ENCODE peak calls at places on chromosomes 6 and 20, in ten cellular contexts. M is GM23338, P is SK-N-SH, W is GM12892, Q is GM12891, D is K562, X is esophagus muscularis mucosa, Z is GM12878, J is prostate gland, R is endothelial cell of umbilical vein. S is an unnamed sample.

GRCh38 chr6:136582702-136583471 is 32.7 kb upstream of the MAP7 start:
- DNase-seq in M (peak), P (peak), W (no peak), Q (no peak), D (peak), X (no peak), Z (no peak), J (no peak), R (peak), S (no peak)

GRCh38 chr20:6651016-6651415 is 116.5 kb upstream of the BMP2 start:
- DNase-seq in M (no peak), P (no peak), W (no peak), Q (no peak), D (no peak), X (no peak), Z (no peak), J (no peak), R (no peak), S (peak)

GRCh38 chr6:56241106-56241812 is 6.1 kb downstream of the COL21A1 start:
- DNase-seq in M (no peak), P (no peak), W (no peak), Q (no peak), D (no peak), X (no peak), Z (no peak), J (no peak), R (no peak), S (no peak)

GRCh38 chr20:48819813-48820648 is 7.8 kb downstream of the PREX1 start:
- DNase-seq in M (peak), P (no peak), W (no peak), Q (no peak), D (no peak), X (no peak), Z (no peak), J (no peak), R (no peak), S (no peak)

GRCh38 chr6:32886674-32887383 is 32.8 kb downstream of the PSMB9 start:
- DNase-seq in M (no peak), P (no peak), W (no peak), Q (no peak), D (no peak), X (no peak), Z (no peak), J (no peak), R (peak), S (no peak)

GRCh38 chr6:87473419-87473903 is 687 bp downstream of the SLC35A1 start:
- DNase-seq in M (no peak), P (no peak), W (no peak), Q (peak), D (no peak), X (no peak), Z (peak), J (peak), R (no peak), S (no peak)

GRCh38 chr20:48194578-48194977 is 409.3 kb upstream of the SULF2 start:
- DNase-seq in M (no peak), P (peak), W (no peak), Q (no peak), D (no peak), X (no peak), Z (no peak), J (no peak), R (no peak), S (no peak)

GRCh38 chr6:145963216-145964068 is 716 bp downstream of the SHPRH start:
- DNase-seq in M (peak), P (peak), W (peak), Q (peak), D (peak), X (peak), Z (peak), J (peak), R (peak), S (peak)

GRCh38 chr6:26335631-26336323 is 29.2 kb upstream of the BTN3A2 start:
- DNase-seq in M (no peak), P (no peak), W (no peak), Q (no peak), D (no peak), X (no peak), Z (no peak), J (no peak), R (no peak), S (no peak)

GRCh38 chr6:81759782-81760181 is 7.3 kb upstream of the TENT5A start:
- DNase-seq in M (no peak), P (no peak), W (no peak), Q (no peak), D (no peak), X (no peak), Z (no peak), J (no peak), R (no peak), S (no peak)

GRCh38 chr6:135870722-135871121 is 19.2 kb downstream of the PDE7B start:
- DNase-seq in M (no peak), P (no peak), W (no peak), Q (no peak), D (no peak), X (no peak), Z (no peak), J (no peak), R (peak), S (no peak)

GRCh38 chr6:26613717-26614683 is 17.2 kb downstream of the ABT1 start:
- DNase-seq in M (peak), P (peak), W (no peak), Q (no peak), D (no peak), X (no peak), Z (no peak), J (no peak), R (no peak), S (no peak)

GRCh38 chr6:51959744-51960383 is 127.5 kb downstream of the PKHD1 start:
- DNase-seq in M (peak), P (peak), W (peak), Q (peak), D (peak), X (peak), Z (peak), J (peak), R (peak), S (peak)

GRCh38 chr6:107488875-107489635 is 862 bp upstream of the SOBP start:
- DNase-seq in M (peak), P (peak), W (peak), Q (peak), D (peak), X (no peak), Z (no peak), J (peak), R (peak), S (peak)

GRCh38 chr6:107668826-107669474 is 155.2 kb downstream of the SCML4 start:
- DNase-seq in M (no peak), P (no peak), W (peak), Q (peak), D (no peak), X (no peak), Z (peak), J (no peak), R (no peak), S (no peak)

GRCh38 chr6:14903176-14904088 is 342.4 kb upstream of the JARID2 start:
- DNase-seq in M (no peak), P (no peak), W (no peak), Q (no peak), D (no peak), X (no peak), Z (no peak), J (no peak), R (no peak), S (no peak)

GRCh38 chr6:142913511-142914047 is 31.4 kb downstream of the HIVEP2 start:
- DNase-seq in M (no peak), P (no peak), W (peak), Q (peak), D (no peak), X (no peak), Z (peak), J (no peak), R (no peak), S (no peak)

GRCh38 chr6:161761966-161762365 is 488.1 kb upstream of the AGPAT4 start:
- DNase-seq in M (no peak), P (no peak), W (no peak), Q (no peak), D (no peak), X (no peak), Z (no peak), J (no peak), R (no peak), S (no peak)

GRCh38 chr6:117448732-117449131 is 23.0 kb upstream of the ROS1 start:
- DNase-seq in M (no peak), P (no peak), W (no peak), Q (no peak), D (no peak), X (no peak), Z (no peak), J (no peak), R (no peak), S (no peak)

GRCh38 chr6:111794716-111795452 is 78.4 kb downstream of the FYN start:
- DNase-seq in M (no peak), P (no peak), W (no peak), Q (no peak), D (no peak), X (no peak), Z (no peak), J (no peak), R (no peak), S (no peak)

GRCh38 chr6:139054001-139054400 is 25.5 kb downstream of the ABRACL start:
- DNase-seq in M (no peak), P (no peak), W (no peak), Q (no peak), D (no peak), X (no peak), Z (no peak), J (no peak), R (no peak), S (no peak)

GRCh38 chr6:20722442-20722841 is 188.2 kb downstream of the CDKAL1 start:
- DNase-seq in M (no peak), P (no peak), W (no peak), Q (no peak), D (no peak), X (no peak), Z (no peak), J (no peak), R (no peak), S (no peak)

GRCh38 chr6:25121186-25121585 is 158.0 kb upstream of the CARMIL1 start:
- DNase-seq in M (no peak), P (no peak), W (no peak), Q (no peak), D (no peak), X (no peak), Z (no peak), J (no peak), R (no peak), S (no peak)

GRCh38 chr20:55649254-55649653 is 356.1 kb downstream of the CBLN4 start:
- DNase-seq in M (no peak), P (no peak), W (no peak), Q (no peak), D (no peak), X (no peak), Z (no peak), J (no peak), R (no peak), S (no peak)

GRCh38 chr6:122753688-122754056 is 25.8 kb upstream of the FABP7 start:
- DNase-seq in M (no peak), P (no peak), W (no peak), Q (no peak), D (no peak), X (no peak), Z (no peak), J (no peak), R (no peak), S (no peak)

GRCh38 chr20:20452254-20452676 is 84.4 kb downstream of the INSM1 start:
- DNase-seq in M (peak), P (no peak), W (peak), Q (peak), D (no peak), X (no peak), Z (peak), J (no peak), R (peak), S (no peak)

GRCh38 chr6:107629545-107630147 is 139.7 kb downstream of the SOBP start:
- DNase-seq in M (no peak), P (peak), W (no peak), Q (no peak), D (no peak), X (no peak), Z (no peak), J (no peak), R (peak), S (no peak)

GRCh38 chr6:4772750-4773149 is 3.5 kb upstream of the CDYL start:
- DNase-seq in M (peak), P (no peak), W (no peak), Q (no peak), D (no peak), X (no peak), Z (no peak), J (no peak), R (no peak), S (no peak)
- TF ChIP-seq POLR2AphosphoS5 in M (peak), P (no peak), W (no peak), Q (no peak), D (no peak), X (no peak), Z (no peak), J (no peak), R (no peak), S (no peak)

GRCh38 chr6:3251462-3252314 is 7.1 kb upstream of the PSMG4 start:
- DNase-seq in M (peak), P (peak), W (peak), Q (peak), D (peak), X (peak), Z (peak), J (peak), R (peak), S (peak)
- TF ChIP-seq POLR2AphosphoS5 in M (no peak), P (no peak), W (no peak), Q (no peak), D (no peak), X (peak), Z (no peak), J (peak), R (no peak), S (no peak)

GRCh38 chr20:25588491-25588890 is 3.2 kb upstream of the NINL start:
- DNase-seq in M (no peak), P (no peak), W (no peak), Q (no peak), D (no peak), X (no peak), Z (no peak), J (no peak), R (no peak), S (no peak)

GRCh38 chr20:25587536-25587935 is 2.2 kb upstream of the NINL start:
- DNase-seq in M (no peak), P (no peak), W (no peak), Q (no peak), D (no peak), X (no peak), Z (no peak), J (no peak), R (no peak), S (no peak)

GRCh38 chr20:25586877-25587276 is 1.5 kb upstream of the NINL start:
- DNase-seq in M (no peak), P (no peak), W (no peak), Q (no peak), D (no peak), X (no peak), Z (no peak), J (no peak), R (no peak), S (no peak)

GRCh38 chr20:25580711-25581110 is 4.6 kb downstream of the NINL start:
- DNase-seq in M (no peak), P (no peak), W (no peak), Q (no peak), D (no peak), X (no peak), Z (no peak), J (no peak), R (no peak), S (no peak)

GRCh38 chr20:25584905-25585704 is at the start of gene NINL:
- DNase-seq in M (peak), P (peak), W (peak), Q (peak), D (peak), X (no peak), Z (no peak), J (peak), R (peak), S (peak)
- TF ChIP-seq POLR2AphosphoS5 in M (peak), P (peak), W (no peak), Q (no peak), D (no peak), X (peak), Z (no peak), J (peak), R (peak), S (peak)

DNA sequence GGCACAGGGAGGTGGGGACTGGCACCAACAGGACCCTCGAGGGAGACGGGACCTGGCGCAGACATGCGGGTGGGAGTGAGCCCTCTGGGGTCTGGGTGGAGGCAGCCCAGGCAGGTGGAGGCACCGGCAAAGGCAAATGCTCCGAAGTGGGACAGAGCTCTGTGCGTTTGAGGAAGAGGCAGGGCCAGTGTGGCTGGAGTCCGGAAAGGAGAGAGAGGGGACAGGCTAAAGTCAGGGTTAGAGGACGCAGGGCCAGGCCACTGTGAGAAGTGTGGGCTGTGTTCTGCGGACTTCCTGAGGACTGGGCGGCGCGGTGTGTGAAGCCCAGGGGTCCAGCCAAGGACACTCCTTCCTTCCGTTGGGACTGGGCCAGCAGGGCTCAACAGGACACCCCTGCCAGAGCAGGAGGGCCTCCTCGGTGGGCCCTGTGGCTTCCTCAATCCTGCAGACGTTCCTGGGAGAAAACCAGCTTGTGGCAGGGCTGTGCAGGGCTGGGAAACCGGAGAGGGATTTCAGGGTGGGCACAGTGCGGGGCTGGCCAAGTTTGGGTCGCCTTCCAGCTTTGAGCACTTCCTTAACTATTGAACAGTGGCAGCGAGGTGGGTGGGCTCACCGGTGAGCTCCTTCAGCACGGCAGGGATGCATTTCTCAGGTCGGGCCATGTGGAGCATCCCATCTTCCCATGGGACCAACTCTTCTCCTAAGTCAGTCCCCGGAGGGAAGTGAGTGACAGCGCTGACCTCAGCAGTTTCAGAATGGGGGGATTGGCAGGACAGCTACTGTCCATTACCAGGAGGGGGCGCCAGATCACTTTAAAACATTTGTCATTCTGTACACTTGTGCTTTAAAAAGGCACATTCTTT is 22.5 kb downstream of the MOCS3 start:
- DNase-seq in M (peak), P (peak), W (peak), Q (peak), D (peak), X (no peak), Z (peak), J (peak), R (peak), S (no peak)
- TF ChIP-seq POLR2AphosphoS5 in M (no peak), P (no peak), W (no peak), Q (no peak), D (no peak), X (no peak), Z (no peak), J (no peak), R (no peak), S (no peak)

DNA sequence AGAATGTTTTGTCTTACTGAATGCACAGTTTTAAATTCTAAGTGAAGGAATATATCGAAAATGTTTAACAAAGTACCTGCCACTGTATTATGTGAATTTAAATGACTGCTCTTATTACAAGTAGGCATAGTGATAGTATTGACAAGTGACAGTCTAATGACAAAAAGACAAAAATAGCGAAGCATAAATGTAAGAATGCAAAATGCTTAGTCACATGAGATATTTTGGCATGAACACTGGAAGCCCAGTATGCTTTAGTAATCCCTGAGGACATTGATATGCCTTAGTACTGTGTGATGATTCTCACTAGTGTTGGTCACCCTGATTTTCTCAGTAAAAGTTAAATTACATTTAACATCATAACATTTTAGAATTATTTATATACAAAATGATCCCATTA is 153.5 kb downstream of the EYA4 start:
- DNase-seq in M (no peak), P (no peak), W (no peak), Q (no peak), D (no peak), X (no peak), Z (no peak), J (no peak), R (no peak), S (no peak)
- TF ChIP-seq POLR2AphosphoS5 in M (no peak), P (no peak), W (no peak), Q (no peak), D (no peak), X (no peak), Z (no peak), J (no peak), R (no peak), S (no peak)

S was measured in sigmoid colon.